ENCODE peak calls at places on chromosome 7, in ten cellular contexts. P is right lobe of liver, M is WERI-Rb-1, Y is thoracic aorta, W is GM23338, V is prostate gland, Q is ascending aorta, T is transverse colon, E is Panc1, S is GM23248. A is an unnamed sample. For H3K36me3 and H3K27me3, the result is how much of the 10 kb centered on the place peaks cover.

GRCh38 chr7:25495342-25495855 is 267.1 kb upstream of the NPVF start:
- DNase-seq in E (no peak), Y (no peak), S (no peak), Q (no peak), V (no peak), P (no peak), T (no peak), W (no peak), M (peak), A (no peak)

GRCh38 chr7:29488203-29488970 is 75.2 kb upstream of the PRR15 start:
- DNase-seq in T (no peak), P (no peak), E (no peak), V (no peak), Q (no peak), S (no peak), Y (no peak), W (no peak), M (no peak), A (no peak)

GRCh38 chr7:101784275-101785127 is 32.9 kb upstream of the CUX1 start:
- DNase-seq in M (no peak), P (no peak), W (no peak), T (no peak), E (no peak), V (no peak), Q (no peak), Y (no peak), S (peak), A (no peak)

GRCh38 chr7:42939457-42940240 is 7.5 kb downstream of the MRPL32 start:
- DNase-seq in S (no peak), V (no peak), W (no peak), M (no peak), Y (no peak), T (no peak), Q (no peak), P (no peak), E (no peak), A (no peak)

GRCh38 chr7:130904031-130904757 is 170.2 kb upstream of the KLF14 start:
- DNase-seq in V (no peak), Y (no peak), P (peak), Q (no peak), W (no peak), T (no peak), S (peak), M (no peak), E (peak), A (no peak)

GRCh38 chr7:136688601-136689000 is 179.9 kb upstream of the CHRM2 start:
- DNase-seq in V (no peak), Y (no peak), M (no peak), E (no peak), S (no peak), P (no peak), Q (no peak), T (no peak), W (no peak), A (no peak)

GRCh38 chr7:94344826-94345225 is 49.9 kb upstream of the COL1A2 start:
- DNase-seq in Y (no peak), P (no peak), W (no peak), T (no peak), Q (no peak), E (no peak), S (peak), M (no peak), V (no peak), A (no peak)

GRCh38 chr7:45654341-45654740 is 80.2 kb downstream of the ADCY1 start:
- DNase-seq in W (no peak), Y (no peak), V (no peak), E (no peak), S (no peak), P (no peak), Q (no peak), T (no peak), M (no peak), A (no peak)

GRCh38 chr7:72919256-72919775 is 5.6 kb upstream of the POM121 start:
- DNase-seq in M (no peak), S (peak), P (no peak), E (no peak), Y (no peak), T (no peak), Q (no peak), V (no peak), W (no peak), A (no peak)

GRCh38 chr7:79982151-79982770 is 152.4 kb upstream of the GNAI1 start:
- DNase-seq in E (no peak), M (no peak), Y (no peak), T (no peak), V (no peak), W (no peak), S (peak), Q (no peak), P (no peak), A (no peak)

GRCh38 chr7:149791411-149792219 is 18.2 kb upstream of the ZNF467 start:
- DNase-seq in Y (no peak), T (no peak), S (no peak), P (no peak), Q (no peak), V (no peak), M (no peak), W (no peak), E (no peak), A (no peak)

GRCh38 chr7:149792220-149792595 is 18.8 kb upstream of the ZNF467 start:
- DNase-seq in V (no peak), P (no peak), S (no peak), W (no peak), Q (no peak), Y (no peak), M (no peak), E (no peak), T (no peak), A (no peak)

GRCh38 chr7:149789101-149789500 is 15.7 kb upstream of the ZNF467 start:
- DNase-seq in T (no peak), P (no peak), Q (no peak), M (no peak), W (no peak), Y (no peak), V (no peak), E (no peak), S (no peak), A (no peak)

GRCh38 chr7:149790146-149790548 is 16.8 kb upstream of the ZNF467 start:
- DNase-seq in W (peak), Q (no peak), M (peak), Y (no peak), V (no peak), S (peak), E (no peak), P (no peak), T (peak), A (peak)

GRCh38 chr7:149790754-149791360 is 17.5 kb upstream of the ZNF467 start:
- DNase-seq in P (no peak), Q (no peak), W (no peak), S (no peak), Y (no peak), V (no peak), T (no peak), M (no peak), E (no peak), A (peak)
- H3K4me3 ChIP-seq in P (no peak), Q (no peak), W (peak), S (no peak), Y (no peak), V (no peak), T (no peak), M (no peak), E (no peak), A (no peak)

GRCh38 chr7:151215396-151215795 is 5.1 kb upstream of the H2BK1 start:
- DNase-seq in P (no peak), E (no peak), W (no peak), S (no peak), Y (no peak), V (no peak), T (no peak), Q (no peak), M (no peak), A (no peak)
- H3K36me3 ChIP-seq in P (half or more), E (under half), W (under half), S (under half), Y (half or more), V (under half), T (under half), Q (half or more), M (half or more), A (under half)

DNA sequence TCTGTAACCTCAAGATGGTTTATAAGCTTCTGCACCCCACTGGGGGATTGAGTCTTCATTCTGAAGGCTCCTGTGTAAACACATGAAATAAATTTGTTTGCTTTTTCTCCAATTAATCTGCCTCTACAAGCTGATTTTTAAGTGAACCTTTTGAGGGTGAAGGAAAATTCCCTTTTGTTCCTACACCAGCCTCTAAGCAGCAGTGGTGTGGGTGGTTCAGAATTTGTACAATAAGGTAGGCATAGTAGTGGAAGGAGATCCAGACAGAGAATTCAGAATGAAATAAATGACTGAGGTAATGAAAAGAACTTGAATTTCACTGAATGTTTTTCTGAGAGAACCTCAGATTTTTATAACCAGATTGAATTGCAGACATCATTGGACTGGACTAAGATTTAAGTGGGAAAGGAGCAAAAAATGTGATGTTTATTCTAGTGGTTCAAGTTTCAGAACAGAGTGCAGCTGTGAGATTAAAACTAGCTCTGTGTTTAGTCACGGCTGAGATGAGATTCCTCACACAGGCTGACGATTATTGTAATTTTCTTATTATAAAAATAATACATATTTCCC is 1162.1 kb downstream of the TYW1 start:
- DNase-seq in T (no peak), V (no peak), Q (no peak), E (no peak), M (no peak), W (no peak), Y (no peak), P (no peak), S (no peak), A (no peak)
- H3K27me3 ChIP-seq in T (under half), V (under half), Q (under half), E (under half), M (under half), W (under half), Y (under half), P (under half), S (under half), A (under half)

DNA sequence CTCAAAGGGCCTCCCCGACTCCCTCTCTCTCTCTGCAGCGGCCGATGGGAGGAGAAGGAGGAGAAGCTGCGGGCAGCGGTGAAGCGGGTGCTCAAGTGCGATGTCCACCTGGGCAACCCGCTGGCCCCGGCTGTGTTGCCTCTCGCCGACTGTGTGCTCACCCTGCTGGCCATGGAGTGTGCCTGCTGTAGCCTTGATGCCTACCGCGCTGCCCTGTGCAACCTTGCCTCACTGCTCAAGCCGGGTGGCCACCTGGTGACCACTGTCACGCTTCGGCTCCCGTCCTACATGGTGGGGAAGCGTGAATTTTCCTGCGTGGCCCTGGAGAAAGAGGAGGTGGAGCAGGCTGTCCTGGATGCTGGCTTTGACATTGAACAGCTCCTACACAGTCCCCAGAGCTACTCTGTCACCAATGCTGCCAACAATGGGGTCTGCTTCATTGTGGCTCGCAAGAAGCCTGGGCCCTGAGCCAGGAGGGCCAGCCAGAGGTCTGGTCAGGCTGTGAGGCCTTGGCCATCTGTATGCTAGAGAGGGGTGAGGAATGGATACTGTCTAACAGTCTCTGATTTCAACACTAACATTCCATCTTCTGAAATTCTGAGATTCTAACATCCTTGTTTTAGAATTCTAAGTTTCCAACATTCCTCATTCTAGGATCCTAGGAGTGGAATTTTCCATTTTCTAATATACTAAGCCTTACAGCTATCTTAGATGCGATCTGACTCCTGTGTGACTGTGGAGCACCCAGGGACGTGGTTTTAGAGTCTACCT is 3.6 kb downstream of the INMT start:
- DNase-seq in V (no peak), W (no peak), M (no peak), E (no peak), P (peak), Y (no peak), S (no peak), T (no peak), Q (no peak), A (peak)
- H3K4me3 ChIP-seq in V (no peak), W (no peak), M (no peak), E (no peak), P (no peak), Y (peak), S (no peak), T (no peak), Q (no peak), A (no peak)

GRCh38 chr7:151591866-151592265 is 72.2 kb upstream of the RHEB start:
- DNase-seq in E (no peak), S (no peak), P (no peak), W (no peak), V (no peak), Y (no peak), T (no peak), M (no peak), Q (no peak), A (no peak)

GRCh38 chr7:151590801-151591771 is 71.4 kb upstream of the RHEB start:
- DNase-seq in Q (no peak), S (no peak), E (no peak), W (no peak), P (no peak), V (no peak), M (no peak), Y (no peak), T (no peak), A (no peak)

GRCh38 chr7:151592330-151592729 is 72.6 kb upstream of the RHEB start:
- DNase-seq in E (no peak), W (no peak), Y (no peak), P (no peak), Q (no peak), S (no peak), V (no peak), T (no peak), M (no peak), A (no peak)

GRCh38 chr7:151588982-151589381 is 69.3 kb upstream of the RHEB start:
- DNase-seq in S (no peak), Q (no peak), T (no peak), P (no peak), V (no peak), M (no peak), Y (no peak), W (no peak), E (no peak), A (no peak)

GRCh38 chr7:151590071-151590800 is 70.5 kb upstream of the RHEB start:
- DNase-seq in P (no peak), Y (no peak), V (no peak), S (no peak), W (no peak), M (no peak), T (peak), E (no peak), Q (no peak), A (no peak)
- H3K36me3 ChIP-seq in P (under half), Y (under half), V (under half), S (under half), W (under half), M (under half), T (under half), E (under half), Q (under half), A (under half)

GRCh38 chr7:36367561-36367889 is 22.1 kb upstream of the ANLN start:
- DNase-seq in M (no peak), E (no peak), T (no peak), P (no peak), W (no peak), V (no peak), Y (no peak), Q (no peak), S (no peak), A (no peak)

GRCh38 chr7:36368496-36368895 is 21.2 kb upstream of the ANLN start:
- DNase-seq in Q (no peak), W (no peak), P (no peak), M (no peak), V (no peak), T (no peak), E (no peak), Y (no peak), S (no peak), A (no peak)

GRCh38 chr7:36366005-36366583 is 23.6 kb upstream of the ANLN start:
- DNase-seq in E (no peak), V (no peak), T (no peak), W (no peak), M (no peak), P (no peak), Y (no peak), S (no peak), Q (no peak), A (no peak)

GRCh38 chr7:36370046-36370445 is 19.6 kb upstream of the ANLN start:
- DNase-seq in E (no peak), Y (no peak), V (no peak), P (no peak), T (no peak), W (no peak), M (no peak), S (no peak), Q (no peak), A (no peak)

GRCh38 chr7:36366649-36367560 is 22.8 kb upstream of the ANLN start:
- DNase-seq in V (peak), P (peak), Q (peak), E (peak), W (peak), T (peak), S (peak), Y (peak), M (peak), A (peak)
- H3K27me3 ChIP-seq in V (under half), P (under half), Q (under half), E (under half), W (half or more), T (under half), S (under half), Y (under half), M (under half), A (half or more)

DNA sequence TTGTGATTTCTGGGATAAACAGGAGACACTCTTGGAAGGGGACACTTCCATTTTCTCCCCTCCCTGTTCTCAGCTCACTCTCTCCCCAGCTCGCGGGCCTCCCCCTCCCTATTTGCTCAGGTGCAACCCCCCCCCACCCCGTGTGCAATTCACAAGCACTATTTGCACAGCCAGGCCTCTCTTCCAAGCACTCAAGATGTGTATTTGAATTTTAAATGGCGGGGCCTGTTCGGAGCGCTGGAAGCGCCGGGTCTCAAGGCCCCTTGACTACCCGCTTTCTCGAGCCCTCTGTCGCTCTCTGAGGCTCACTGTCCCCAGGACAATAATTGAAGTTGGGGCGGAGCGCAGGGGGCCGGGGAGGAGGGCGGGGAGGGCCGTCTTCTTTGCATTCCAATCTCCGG is 7.8 kb downstream of the SHH start:
- DNase-seq in M (no peak), Y (no peak), P (no peak), T (no peak), E (no peak), S (no peak), W (peak), Q (no peak), V (no peak), A (peak)
- H3K4me3 ChIP-seq in M (peak), Y (peak), P (no peak), T (peak), E (no peak), S (peak), W (peak), Q (no peak), V (no peak), A (peak)

A was measured in H7.